ENCODE peak calls at places on chromosomes 4 and X, in ten cellular contexts. One of them, this sample, is unnamed.

GRCh38 chr4:173859091-173859713 is 329.2 kb upstream of the HAND2 start:
- DNase-seq in GM13977: no peak
- DNase-seq in CD8-positive, alpha-beta memory T cell: no peak
- DNase-seq in tibial nerve: no peak
- DNase-seq in Ammon's horn: no peak
- DNase-seq in activated T-helper 1 cell treated with anti-CD3 and anti-CD28 coated beads, Interleukin-2, amount 50 U/mL, for 16 hours: no peak
- DNase-seq in MCF 10A: no peak
- DNase-seq in HuH-7.5: no peak
- DNase-seq in RPMI8226: no peak
- DNase-seq in tibial artery: no peak
- DNase-seq in this sample: no peak

GRCh38 chr4:57190651-57191481 is 80.7 kb upstream of the IGFBP7 start:
- DNase-seq in GM13977: peak
- DNase-seq in CD8-positive, alpha-beta memory T cell: no peak
- DNase-seq in tibial nerve: no peak
- DNase-seq in Ammon's horn: no peak
- DNase-seq in activated T-helper 1 cell treated with anti-CD3 and anti-CD28 coated beads, Interleukin-2, amount 50 U/mL, for 16 hours: no peak
- DNase-seq in MCF 10A: peak
- DNase-seq in HuH-7.5: peak
- DNase-seq in RPMI8226: peak
- DNase-seq in tibial artery: no peak
- DNase-seq in this sample: no peak

GRCh38 chr4:87108142-87108546 is 112.3 kb downstream of the KLHL8 start:
- DNase-seq in GM13977: no peak
- DNase-seq in CD8-positive, alpha-beta memory T cell: no peak
- DNase-seq in tibial nerve: peak
- DNase-seq in Ammon's horn: no peak
- DNase-seq in activated T-helper 1 cell treated with anti-CD3 and anti-CD28 coated beads, Interleukin-2, amount 50 U/mL, for 16 hours: no peak
- DNase-seq in MCF 10A: peak
- DNase-seq in HuH-7.5: no peak
- DNase-seq in RPMI8226: peak
- DNase-seq in tibial artery: peak
- DNase-seq in this sample: no peak

GRCh38 chrX:134632386-134632785 is 25.9 kb downstream of the PLAC1 start:
- DNase-seq in GM13977: no peak
- DNase-seq in CD8-positive, alpha-beta memory T cell: no peak
- DNase-seq in tibial nerve: no peak
- DNase-seq in Ammon's horn: no peak
- DNase-seq in activated T-helper 1 cell treated with anti-CD3 and anti-CD28 coated beads, Interleukin-2, amount 50 U/mL, for 16 hours: no peak
- DNase-seq in MCF 10A: no peak
- DNase-seq in HuH-7.5: no peak
- DNase-seq in RPMI8226: no peak
- DNase-seq in tibial artery: no peak
- DNase-seq in this sample: no peak

GRCh38 chr4:13527192-13527982 is 16.9 kb downstream of the NKX3-2 start:
- DNase-seq in GM13977: peak
- DNase-seq in CD8-positive, alpha-beta memory T cell: no peak
- DNase-seq in tibial nerve: no peak
- DNase-seq in Ammon's horn: no peak
- DNase-seq in activated T-helper 1 cell treated with anti-CD3 and anti-CD28 coated beads, Interleukin-2, amount 50 U/mL, for 16 hours: no peak
- DNase-seq in MCF 10A: no peak
- DNase-seq in HuH-7.5: peak
- DNase-seq in RPMI8226: no peak
- DNase-seq in tibial artery: no peak
- DNase-seq in this sample: no peak

GRCh38 chrX:104137496-104137895 is 19.3 kb downstream of the SLC25A53 start:
- DNase-seq in GM13977: no peak
- DNase-seq in CD8-positive, alpha-beta memory T cell: no peak
- DNase-seq in tibial nerve: no peak
- DNase-seq in Ammon's horn: no peak
- DNase-seq in activated T-helper 1 cell treated with anti-CD3 and anti-CD28 coated beads, Interleukin-2, amount 50 U/mL, for 16 hours: no peak
- DNase-seq in MCF 10A: no peak
- DNase-seq in HuH-7.5: no peak
- DNase-seq in RPMI8226: no peak
- DNase-seq in tibial artery: no peak
- DNase-seq in this sample: no peak

GRCh38 chrX:46665232-46666162 is 91.9 kb downstream of the CHST7 start:
- DNase-seq in GM13977: no peak
- DNase-seq in CD8-positive, alpha-beta memory T cell: no peak
- DNase-seq in tibial nerve: no peak
- DNase-seq in Ammon's horn: no peak
- DNase-seq in activated T-helper 1 cell treated with anti-CD3 and anti-CD28 coated beads, Interleukin-2, amount 50 U/mL, for 16 hours: no peak
- DNase-seq in MCF 10A: peak
- DNase-seq in HuH-7.5: no peak
- DNase-seq in RPMI8226: no peak
- DNase-seq in tibial artery: no peak
- DNase-seq in this sample: no peak

GRCh38 chr4:51862781-51863180 is 19.8 kb downstream of the DCUN1D4 start:
- DNase-seq in GM13977: no peak
- DNase-seq in CD8-positive, alpha-beta memory T cell: no peak
- DNase-seq in tibial nerve: no peak
- DNase-seq in Ammon's horn: no peak
- DNase-seq in activated T-helper 1 cell treated with anti-CD3 and anti-CD28 coated beads, Interleukin-2, amount 50 U/mL, for 16 hours: no peak
- DNase-seq in MCF 10A: no peak
- DNase-seq in HuH-7.5: no peak
- DNase-seq in RPMI8226: no peak
- DNase-seq in tibial artery: no peak
- DNase-seq in this sample: no peak

GRCh38 chr4:133247861-133248260 is 98.8 kb downstream of the PCDH10 start:
- DNase-seq in GM13977: no peak
- DNase-seq in CD8-positive, alpha-beta memory T cell: no peak
- DNase-seq in tibial nerve: no peak
- DNase-seq in Ammon's horn: no peak
- DNase-seq in activated T-helper 1 cell treated with anti-CD3 and anti-CD28 coated beads, Interleukin-2, amount 50 U/mL, for 16 hours: no peak
- DNase-seq in MCF 10A: no peak
- DNase-seq in HuH-7.5: no peak
- DNase-seq in RPMI8226: no peak
- DNase-seq in tibial artery: no peak
- DNase-seq in this sample: no peak

GRCh38 chr4:8558080-8558960 is 21.9 kb upstream of the GPR78 start:
- DNase-seq in GM13977: no peak
- DNase-seq in CD8-positive, alpha-beta memory T cell: peak
- DNase-seq in tibial nerve: no peak
- DNase-seq in Ammon's horn: no peak
- DNase-seq in activated T-helper 1 cell treated with anti-CD3 and anti-CD28 coated beads, Interleukin-2, amount 50 U/mL, for 16 hours: no peak
- DNase-seq in MCF 10A: peak
- DNase-seq in HuH-7.5: no peak
- DNase-seq in RPMI8226: no peak
- DNase-seq in tibial artery: no peak
- DNase-seq in this sample: peak

GRCh38 chrX:65821721-65822496 is 154.5 kb downstream of the MSN start:
- DNase-seq in GM13977: peak
- DNase-seq in CD8-positive, alpha-beta memory T cell: peak
- DNase-seq in tibial nerve: no peak
- DNase-seq in Ammon's horn: peak
- DNase-seq in activated T-helper 1 cell treated with anti-CD3 and anti-CD28 coated beads, Interleukin-2, amount 50 U/mL, for 16 hours: no peak
- DNase-seq in MCF 10A: peak
- DNase-seq in HuH-7.5: no peak
- DNase-seq in RPMI8226: no peak
- DNase-seq in tibial artery: no peak
- DNase-seq in this sample: peak

GRCh38 chr4:3346146-3346545 is 53.3 kb downstream of the RGS12 start:
- DNase-seq in GM13977: peak
- DNase-seq in CD8-positive, alpha-beta memory T cell: no peak
- DNase-seq in tibial nerve: peak
- DNase-seq in Ammon's horn: peak
- DNase-seq in activated T-helper 1 cell treated with anti-CD3 and anti-CD28 coated beads, Interleukin-2, amount 50 U/mL, for 16 hours: no peak
- DNase-seq in MCF 10A: peak
- DNase-seq in HuH-7.5: peak
- DNase-seq in RPMI8226: peak
- DNase-seq in tibial artery: peak
- DNase-seq in this sample: no peak

GRCh38 chr4:153518637-153519384 is 52.7 kb downstream of the TMEM131L start:
- DNase-seq in GM13977: no peak
- DNase-seq in CD8-positive, alpha-beta memory T cell: no peak
- DNase-seq in tibial nerve: no peak
- DNase-seq in Ammon's horn: no peak
- DNase-seq in activated T-helper 1 cell treated with anti-CD3 and anti-CD28 coated beads, Interleukin-2, amount 50 U/mL, for 16 hours: no peak
- DNase-seq in MCF 10A: no peak
- DNase-seq in HuH-7.5: no peak
- DNase-seq in RPMI8226: no peak
- DNase-seq in tibial artery: no peak
- DNase-seq in this sample: no peak

GRCh38 chrX:153417637-153418036 is 6.4 kb downstream of the ZFP92 start:
- DNase-seq in GM13977: no peak
- DNase-seq in CD8-positive, alpha-beta memory T cell: no peak
- DNase-seq in tibial nerve: no peak
- DNase-seq in Ammon's horn: no peak
- DNase-seq in activated T-helper 1 cell treated with anti-CD3 and anti-CD28 coated beads, Interleukin-2, amount 50 U/mL, for 16 hours: no peak
- DNase-seq in MCF 10A: no peak
- DNase-seq in HuH-7.5: no peak
- DNase-seq in RPMI8226: no peak
- DNase-seq in tibial artery: no peak
- DNase-seq in this sample: no peak

GRCh38 chr4:8383451-8384160 is 56.9 kb downstream of the ACOX3 start:
- DNase-seq in GM13977: no peak
- DNase-seq in CD8-positive, alpha-beta memory T cell: no peak
- DNase-seq in tibial nerve: no peak
- DNase-seq in Ammon's horn: no peak
- DNase-seq in activated T-helper 1 cell treated with anti-CD3 and anti-CD28 coated beads, Interleukin-2, amount 50 U/mL, for 16 hours: no peak
- DNase-seq in MCF 10A: no peak
- DNase-seq in HuH-7.5: no peak
- DNase-seq in RPMI8226: no peak
- DNase-seq in tibial artery: no peak
- DNase-seq in this sample: no peak